ENCODE peak calls at places on chromosomes 4 and X, in ten cellular contexts. A, N, F, B, Q, Y, I, E, M and P are unnamed samples. For H3K4me1 and H3K9me3, the result is how much of the 10 kb centered on the place peaks cover.

GRCh38 chrX:30577362-30577961 is at the start of gene TASL:
- DNase-seq in E (no peak), B (no peak), M (no peak), F (no peak), A (no peak), N (no peak), Y (no peak), I (no peak), Q (no peak), P (no peak)

GRCh38 chr4:182245541-182246245 is 2.5 kb downstream of the TENM3 start:
- DNase-seq in Y (no peak), A (no peak), E (no peak), Q (peak), I (no peak), N (peak), M (no peak), B (no peak), F (no peak), P (no peak)

GRCh38 chr4:76803522-76803921 is 94.4 kb downstream of the SOWAHB start:
- DNase-seq in E (no peak), I (no peak), M (peak), Y (peak), B (no peak), N (peak), A (no peak), Q (peak), F (no peak), P (no peak)

GRCh38 chr4:180542445-180543100 is 1700.6 kb upstream of the TENM3 start:
- DNase-seq in A (no peak), E (no peak), Y (no peak), F (peak), Q (peak), I (no peak), M (no peak), N (no peak), B (no peak), P (no peak)

GRCh38 chr4:162016991-162017390 is 146.8 kb downstream of the FSTL5 start:
- DNase-seq in I (no peak), F (no peak), Q (no peak), E (no peak), A (no peak), Y (no peak), B (no peak), M (no peak), N (no peak), P (no peak)

GRCh38 chr4:100288167-100288566 is 97.9 kb upstream of the DDIT4L start:
- DNase-seq in F (no peak), Y (no peak), B (no peak), I (no peak), M (no peak), A (no peak), E (no peak), N (peak), Q (peak), P (no peak)

GRCh38 chr4:2136736-2137135 is 77.6 kb downstream of the NAT8L start:
- DNase-seq in B (no peak), M (no peak), F (no peak), Q (no peak), N (peak), A (no peak), Y (no peak), I (no peak), E (no peak), P (no peak)

GRCh38 chrX:94576367-94577004 is 902.5 kb downstream of the FAM133A start:
- DNase-seq in E (no peak), Q (no peak), I (no peak), B (no peak), A (no peak), M (no peak), F (no peak), N (no peak), Y (no peak), P (no peak)

GRCh38 chr4:47642985-47643745 is 158.1 kb downstream of the ATP10D start:
- DNase-seq in B (no peak), Y (no peak), E (no peak), N (no peak), I (no peak), F (no peak), A (no peak), Q (peak), M (no peak), P (no peak)

GRCh38 chrX:135295238-135295943 is 13.9 kb upstream of the ETDC start:
- DNase-seq in F (no peak), N (no peak), I (peak), M (peak), Y (no peak), Q (peak), A (peak), B (peak), E (no peak), P (peak)

GRCh38 chrX:2183193-2183725 is 317.5 kb downstream of the DHRSX start:
- DNase-seq in Q (no peak), F (no peak), M (peak), B (no peak), I (no peak), A (no peak), E (no peak), N (no peak), Y (no peak), P (no peak)

GRCh38 chr4:38948551-38948950 is 80.9 kb downstream of the FAM114A1 start:
- DNase-seq in Y (no peak), E (no peak), Q (peak), N (peak), I (no peak), A (no peak), M (no peak), B (no peak), F (no peak), P (no peak)

GRCh38 chrX:19121898-19122640 is at the start of gene ADGRG2:
- DNase-seq in I (no peak), F (no peak), E (no peak), B (peak), N (peak), A (no peak), Y (no peak), Q (peak), M (peak), P (peak)

GRCh38 chr4:159639924-159640323 is 537.0 kb downstream of the RAPGEF2 start:
- DNase-seq in E (no peak), B (no peak), N (no peak), Y (no peak), M (no peak), I (no peak), A (no peak), F (no peak), Q (peak), P (no peak)

GRCh38 chr4:108247511-108248088 is 78.9 kb upstream of the LEF1 start:
- DNase-seq in N (no peak), M (peak), I (no peak), B (no peak), Y (peak), Q (peak), F (peak), E (peak), A (no peak), P (no peak)

GRCh38 chr4:26590639-26591038 is 6.8 kb downstream of the TBC1D19 start:
- DNase-seq in E (no peak), F (peak), A (no peak), N (peak), Y (no peak), I (no peak), B (no peak), M (no peak), Q (peak), P (no peak)

GRCh38 chr4:6374575-6374974 is 97.8 kb downstream of the PPP2R2C start:
- DNase-seq in E (no peak), A (no peak), M (no peak), I (no peak), B (no peak), Q (no peak), Y (no peak), F (no peak), N (no peak), P (peak)

GRCh38 chr4:109164011-109164410 is 138.4 kb downstream of the COL25A1 start:
- DNase-seq in I (no peak), A (no peak), M (no peak), Q (peak), Y (no peak), E (peak), N (peak), B (no peak), F (no peak), P (no peak)

GRCh38 chrX:119552508-119552907 is 12.7 kb downstream of the STEEP1 start:
- DNase-seq in F (no peak), E (no peak), M (no peak), Y (no peak), B (no peak), N (peak), A (no peak), Q (peak), I (no peak), P (no peak)

GRCh38 chrX:55026143-55026542 is 4.6 kb downstream of the ALAS2 start:
- DNase-seq in I (no peak), B (no peak), E (no peak), A (no peak), Q (peak), Y (no peak), M (no peak), N (peak), F (no peak), P (no peak)

GRCh38 chr4:57154926-57155325 is 44.7 kb upstream of the IGFBP7 start:
- DNase-seq in M (no peak), E (peak), Y (no peak), N (no peak), A (no peak), F (no peak), Q (no peak), I (no peak), B (no peak), P (no peak)

GRCh38 chr4:88452941-88453340 is 4.0 kb upstream of the HERC5 start:
- DNase-seq in Y (no peak), N (no peak), A (no peak), M (no peak), F (no peak), Q (no peak), B (no peak), E (no peak), I (no peak), P (no peak)

GRCh38 chr4:102625232-102625930 is 124.2 kb downstream of the NFKB1 start:
- DNase-seq in A (no peak), I (peak), Q (no peak), B (no peak), F (no peak), M (peak), E (no peak), Y (peak), N (peak), P (peak)

GRCh38 chr4:24559889-24560288 is 24.5 kb downstream of the DHX15 start:
- DNase-seq in N (peak), F (no peak), M (no peak), Q (peak), A (no peak), Y (no peak), E (no peak), B (no peak), I (no peak), P (no peak)

GRCh38 chrX:103175944-103176753 is 38.8 kb upstream of the BEX4 start:
- DNase-seq in N (peak), E (no peak), M (peak), I (peak), Q (peak), B (peak), F (no peak), A (peak), Y (peak), P (peak)

GRCh38 chr4:164509951-164510350 is 244.0 kb upstream of the SMIM31 start:
- DNase-seq in A (no peak), E (no peak), F (no peak), Y (no peak), Q (peak), B (no peak), M (no peak), N (no peak), I (no peak), P (no peak)

GRCh38 chr4:181432347-181432746 is 810.9 kb upstream of the TENM3 start:
- DNase-seq in A (no peak), E (no peak), F (no peak), B (no peak), Q (no peak), I (no peak), M (peak), Y (no peak), N (no peak), P (no peak)

GRCh38 chr4:110160616-110161015 is 37.8 kb downstream of the ELOVL6 start:
- DNase-seq in Y (no peak), I (no peak), A (no peak), N (no peak), E (no peak), F (no peak), M (no peak), Q (no peak), B (no peak), P (no peak)

GRCh38 chr4:86891785-86892638 is at the start of gene C4orf36:
- DNase-seq in A (peak), M (peak), I (no peak), N (peak), Q (peak), F (peak), E (peak), B (peak), Y (peak), P (peak)

GRCh38 chr4:16843831-16844508 is 54.5 kb downstream of the LDB2 start:
- DNase-seq in A (no peak), I (no peak), F (no peak), N (peak), Q (peak), Y (no peak), B (no peak), M (no peak), E (peak), P (no peak)

GRCh38 chr4:78242071-78242470 is 184.9 kb downstream of the FRAS1 start:
- DNase-seq in E (no peak), N (peak), Y (no peak), Q (peak), A (no peak), B (no peak), F (no peak), I (no peak), M (no peak), P (no peak)

GRCh38 chrX:349196-349595 is 30.6 kb upstream of the GTPBP6 start:
- DNase-seq in A (no peak), Y (no peak), N (no peak), Q (peak), I (no peak), F (no peak), M (no peak), B (no peak), E (no peak), P (peak)

GRCh38 chr4:71187399-71188196 is 151.2 kb upstream of the SLC4A4 start:
- DNase-seq in B (peak), F (no peak), Q (peak), A (peak), N (peak), E (no peak), Y (no peak), M (peak), I (peak), P (peak)

GRCh38 chrX:10534611-10535010 is 85.8 kb downstream of the MID1 start:
- DNase-seq in F (no peak), E (no peak), B (no peak), N (no peak), A (no peak), Q (peak), I (no peak), M (no peak), Y (no peak), P (no peak)

DNA sequence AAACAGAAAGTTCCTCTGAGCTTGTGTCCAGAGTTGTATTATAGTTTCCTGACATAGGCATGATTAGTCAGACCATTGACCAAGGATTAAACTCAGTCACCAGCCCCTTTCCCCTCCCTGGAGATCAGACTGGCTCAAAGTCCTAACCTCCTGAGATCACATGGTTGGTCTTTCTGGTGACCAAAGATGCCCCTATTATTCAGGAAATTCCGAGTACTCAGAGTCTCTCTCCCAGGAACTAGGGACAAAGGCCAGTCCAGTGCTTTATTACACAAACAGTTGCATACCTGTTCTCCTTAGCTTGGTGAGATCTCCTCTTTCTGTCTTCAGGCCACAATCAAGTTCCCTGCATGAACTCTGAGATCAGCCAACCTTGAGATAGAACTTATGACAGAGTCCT is 14.5 kb upstream of the ENPP6 start:
- DNase-seq in F (no peak), A (no peak), N (no peak), B (no peak), E (no peak), M (no peak), Q (no peak), Y (no peak), I (no peak), P (no peak)
- H3K4me1 ChIP-seq in F (under half), A (under half), N (under half), B (under half), E (under half), M (under half), Q (under half), Y (under half), I (under half), P (under half)

DNA sequence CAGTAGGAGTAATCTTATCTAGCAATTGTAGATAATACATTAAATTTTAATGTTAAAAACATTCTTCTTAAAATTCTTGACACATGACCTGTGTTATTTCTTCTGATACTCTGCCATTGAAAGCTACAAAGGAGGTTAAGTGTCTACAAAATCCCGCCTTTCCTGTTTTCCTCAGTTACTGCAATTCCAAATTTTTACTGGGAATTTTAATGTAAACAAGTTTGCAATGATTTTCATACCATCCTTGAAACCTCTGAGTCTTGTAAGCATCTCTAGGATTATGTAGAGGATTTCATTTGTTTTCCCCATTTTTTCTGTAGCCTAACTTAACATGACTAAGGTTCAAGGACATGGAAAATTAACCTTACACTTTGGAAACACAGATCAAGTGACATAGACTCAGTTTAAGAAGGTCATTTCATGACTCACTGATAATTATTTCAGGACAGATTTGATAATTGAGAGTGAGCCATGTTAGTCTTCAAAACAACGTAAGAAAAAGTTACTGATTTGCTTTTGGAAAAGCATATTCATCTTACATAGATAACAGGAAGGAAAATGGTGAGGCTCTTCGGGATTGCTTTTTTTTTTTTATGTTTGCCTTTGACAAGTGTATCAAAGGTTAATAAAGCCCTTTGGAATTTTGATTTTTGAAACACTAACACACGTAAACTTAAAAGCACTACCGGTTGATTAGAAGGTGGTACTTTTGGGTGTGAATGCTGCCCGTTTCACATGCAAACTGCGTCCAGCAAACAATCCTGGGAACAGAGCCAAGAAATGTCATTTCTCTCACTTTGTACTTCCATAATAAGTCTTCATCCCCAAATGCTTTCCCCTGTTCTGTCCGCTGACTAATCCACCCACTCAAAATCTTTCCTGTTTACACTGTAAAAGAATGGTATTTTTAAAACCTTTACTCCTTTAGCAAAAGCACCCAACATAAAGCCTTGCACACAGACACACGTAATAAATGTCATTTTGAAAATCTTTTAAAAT is 39.4 kb upstream of the PDLIM5 start:
- DNase-seq in Y (peak), I (no peak), E (no peak), A (no peak), N (peak), F (peak), B (no peak), M (no peak), Q (peak), P (no peak)
- H3K4me3 ChIP-seq in Y (no peak), I (no peak), E (no peak), A (no peak), N (peak), F (peak), B (no peak), M (no peak), Q (no peak), P (peak)

DNA sequence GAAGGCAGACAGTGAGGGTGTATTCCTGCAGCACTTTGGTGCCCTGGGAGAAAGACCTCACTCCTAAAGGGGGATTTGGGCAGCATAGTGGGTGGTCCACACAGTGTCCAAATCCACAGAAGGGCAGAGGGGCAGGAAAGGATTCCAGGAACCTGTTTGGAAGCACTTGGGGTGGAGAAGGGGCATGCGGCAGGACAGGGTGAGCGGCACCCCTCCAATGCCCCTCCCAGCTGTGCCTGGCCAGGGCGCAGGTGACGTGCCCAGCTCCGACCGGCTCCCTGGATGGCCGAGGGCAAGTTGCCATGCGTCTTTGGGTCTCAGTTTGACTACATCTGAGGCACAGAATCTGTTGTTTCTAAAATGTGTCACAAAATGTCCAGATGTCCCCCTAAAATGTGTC is 66.5 kb upstream of the HMX1 start:
- DNase-seq in N (no peak), I (no peak), A (no peak), B (no peak), F (no peak), Y (no peak), Q (no peak), M (no peak), E (no peak), P (no peak)
- H3K9me3 ChIP-seq in N (under half), I (under half), A (under half), B (under half), F (under half), Y (under half), Q (under half), M (under half), E (under half), P (under half)

GRCh38 chrX:42087960-42088359 is 164.6 kb upstream of the CASK start:
- DNase-seq in E (no peak), N (no peak), I (no peak), F (no peak), Q (no peak), Y (no peak), M (no peak), B (no peak), A (no peak), P (no peak)
- H3K4me1 ChIP-seq in E (under half), N (under half), I (under half), F (under half), Q (under half), Y (under half), M (under half), B (under half), A (under half), P (under half)

GRCh38 chrX:129678881-129679195 is 24.1 kb upstream of the APLN start:
- DNase-seq in Y (no peak), I (no peak), Q (no peak), B (no peak), E (no peak), A (no peak), M (no peak), N (no peak), F (no peak), P (no peak)
- H3K4me3 ChIP-seq in Y (no peak), I (peak), Q (no peak), B (peak), E (no peak), A (peak), M (no peak), N (peak), F (no peak), P (peak)

DNA sequence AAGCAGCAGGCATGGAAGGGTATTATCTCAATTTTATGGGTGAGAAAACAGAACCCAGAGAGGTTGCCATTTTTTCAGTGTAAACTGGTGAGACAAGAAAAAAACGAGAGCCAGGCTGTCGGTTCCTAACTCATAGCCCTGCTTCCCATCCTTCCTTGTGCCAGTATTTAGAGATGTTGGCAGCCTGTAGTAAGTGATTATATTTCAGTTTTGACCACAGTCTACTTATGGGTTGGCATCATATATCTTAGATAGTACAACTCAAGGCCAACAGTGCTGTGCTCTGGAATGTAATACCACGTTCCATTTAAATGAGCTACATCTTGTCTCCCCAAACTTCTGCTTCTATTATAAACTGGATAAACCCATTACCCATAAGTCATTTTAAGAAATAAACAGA is 40.8 kb downstream of the XK start:
- DNase-seq in A (no peak), N (no peak), M (no peak), E (no peak), B (no peak), F (no peak), I (no peak), Y (no peak), Q (no peak), P (no peak)
- H3K9me3 ChIP-seq in A (under half), N (under half), M (under half), E (under half), B (under half), F (under half), I (under half), Y (under half), Q (under half), P (under half)